ENCODE peak calls at places on chromosomes 1 and 21, in eight cellular contexts. E is mucosa of descending colon, O is testis, Q is heart right ventricle, H is gastrocnemius medialis, C is kidney epithelial cell, T is fibroblast of mammary gland, I is IMR-90. A is an unnamed sample.

GRCh38 chr1:119940697-119941096 is 44.4 kb upstream of the ADAM30 start:
- DNase-seq in C (no peak), Q (no peak), E (no peak), O (no peak), I (no peak), T (no peak), H (no peak), A (no peak)

GRCh38 chr1:158458263-158458662 is 3.4 kb upstream of the OR10K1 start:
- DNase-seq in T (no peak), O (no peak), E (no peak), Q (no peak), H (no peak), I (no peak), C (no peak), A (no peak)

GRCh38 chr1:9234223-9235122 is at the start of gene H6PD:
- DNase-seq in T (peak; percentile 76), C (no peak), H (peak; percentile 85), E (peak; percentile 88), Q (peak; percentile 91), O (peak; percentile 86), I (peak; percentile 75), A (peak; percentile 92)

GRCh38 chr1:64282353-64282752 is 78.9 kb downstream of the UBE2U start:
- DNase-seq in C (no peak), O (no peak), T (no peak), I (no peak), H (no peak), Q (peak; percentile 16), E (no peak), A (no peak)

GRCh38 chr1:94321662-94322061 is 84.3 kb upstream of the ARHGAP29 start:
- DNase-seq in E (no peak), I (no peak), C (no peak), Q (no peak), H (no peak), T (no peak), O (no peak), A (no peak)

GRCh38 chr1:36913523-36914060 is 120.7 kb downstream of the GRIK3 start:
- DNase-seq in H (no peak), E (no peak), I (no peak), T (no peak), C (no peak), Q (no peak), O (no peak), A (no peak)

GRCh38 chr1:163561570-163562295 is 240.0 kb downstream of the NUF2 start:
- DNase-seq in I (no peak), O (no peak), Q (no peak), C (no peak), T (peak; percentile 40), H (no peak), E (peak; percentile 16), A (no peak)

GRCh38 chr1:201366696-201367095 is 10.8 kb downstream of the TNNT2 start:
- DNase-seq in E (no peak), H (no peak), I (no peak), C (no peak), O (no peak), T (no peak), Q (no peak), A (no peak)

GRCh38 chr1:114833421-114833820 is 21.2 kb upstream of the SYCP1 start:
- DNase-seq in I (peak; percentile 24), C (no peak), O (no peak), E (no peak), H (no peak), Q (no peak), T (peak; percentile 35), A (no peak)

GRCh38 chr1:32764826-32765545 is 52.2 kb downstream of the YARS1 start:
- DNase-seq in C (no peak), E (no peak), I (no peak), O (no peak), Q (no peak), T (no peak), H (no peak), A (no peak)

GRCh38 chr1:225554216-225554812 is 98.6 kb downstream of the ENAH start:
- DNase-seq in E (no peak), H (no peak), I (peak; percentile 44), C (no peak), T (peak; percentile 52), Q (no peak), O (no peak), A (no peak)

GRCh38 chr21:33642896-33643657 is 776 bp downstream of the ITSN1 start:
- DNase-seq in E (peak; percentile 51), Q (peak; percentile 46), C (no peak), I (peak; percentile 36), T (peak; percentile 26), H (no peak), O (peak; percentile 41), A (peak; percentile 30)

GRCh38 chr1:157415661-157416060 is 136.7 kb downstream of the FCRL5 start:
- DNase-seq in I (no peak), T (no peak), C (no peak), H (no peak), E (no peak), O (no peak), Q (no peak), A (no peak)

GRCh38 chr21:43731891-43732711 is 13.2 kb downstream of the PDXK start:
- DNase-seq in C (no peak), Q (no peak), T (peak; percentile 77), E (no peak), O (no peak), H (no peak), I (no peak), A (no peak)

GRCh38 chr21:45887121-45887611 is 94.4 kb upstream of the COL6A1 start:
- DNase-seq in I (no peak), Q (peak; percentile 64), C (no peak), O (no peak), H (no peak), T (no peak), E (no peak), A (no peak)

GRCh38 chr1:115428676-115429075 is 90.6 kb upstream of the NGF start:
- DNase-seq in I (no peak), E (no peak), O (no peak), Q (no peak), H (no peak), C (no peak), T (peak; percentile 65), A (no peak)

GRCh38 chr1:217522280-217522679 is 108.6 kb downstream of the GPATCH2 start:
- DNase-seq in C (no peak), T (no peak), O (no peak), H (no peak), E (no peak), Q (no peak), I (no peak), A (no peak)
- TF ChIP-seq CTCF in C (no peak), T (no peak), O (no peak), H (no peak), E (no peak), Q (peak; percentile 35), I (no peak), A (no peak)

DNA sequence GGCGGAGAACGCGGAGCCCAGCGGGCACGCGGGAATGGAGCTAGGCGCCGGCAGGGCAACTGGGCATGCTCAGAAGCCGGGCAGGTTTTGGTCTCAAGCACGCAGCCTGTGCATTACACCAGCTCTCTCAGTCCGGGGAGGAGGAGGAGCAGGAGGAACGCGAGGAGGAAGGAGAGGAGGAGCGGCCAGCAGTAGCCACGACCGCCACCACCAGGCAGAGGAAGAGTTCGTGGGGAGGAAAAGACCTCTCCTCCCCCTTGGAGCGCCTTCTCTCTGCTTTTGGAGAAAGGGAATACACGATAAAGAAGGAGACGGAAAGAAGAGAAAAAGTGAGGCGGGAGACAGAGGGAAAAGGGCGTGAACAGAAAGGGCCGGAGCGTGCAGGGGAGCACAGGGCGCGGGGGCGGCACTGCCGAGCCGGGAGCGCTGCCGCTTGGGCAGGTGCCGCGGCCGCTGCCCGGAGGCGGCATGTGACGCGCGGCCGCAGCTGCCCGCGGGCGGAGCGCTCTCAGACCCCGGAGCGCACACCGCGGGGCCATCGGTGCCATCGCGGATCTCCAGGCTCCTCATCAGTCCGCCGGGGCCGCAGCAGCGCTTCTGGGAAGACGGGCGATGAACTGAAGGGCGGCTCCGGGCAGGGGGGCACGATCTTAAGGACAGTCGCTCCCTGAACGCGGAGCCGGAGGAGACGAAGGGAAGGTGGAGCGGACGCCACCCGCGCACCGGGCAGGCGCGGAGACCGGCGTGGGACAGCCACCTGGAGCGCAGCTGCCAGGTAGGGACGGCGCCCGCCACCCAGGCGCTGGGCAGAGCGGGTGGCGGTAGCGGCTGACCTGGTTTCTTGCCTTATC is at the start of gene CHRM3:
- DNase-seq in C (no peak), Q (no peak), I (no peak), E (peak; percentile 86), O (peak; percentile 86), T (no peak), H (no peak), A (peak; percentile 20)
- TF ChIP-seq CTCF in C (peak; percentile 49), Q (no peak), I (no peak), E (no peak), O (no peak), T (no peak), H (no peak), A (no peak)

DNA sequence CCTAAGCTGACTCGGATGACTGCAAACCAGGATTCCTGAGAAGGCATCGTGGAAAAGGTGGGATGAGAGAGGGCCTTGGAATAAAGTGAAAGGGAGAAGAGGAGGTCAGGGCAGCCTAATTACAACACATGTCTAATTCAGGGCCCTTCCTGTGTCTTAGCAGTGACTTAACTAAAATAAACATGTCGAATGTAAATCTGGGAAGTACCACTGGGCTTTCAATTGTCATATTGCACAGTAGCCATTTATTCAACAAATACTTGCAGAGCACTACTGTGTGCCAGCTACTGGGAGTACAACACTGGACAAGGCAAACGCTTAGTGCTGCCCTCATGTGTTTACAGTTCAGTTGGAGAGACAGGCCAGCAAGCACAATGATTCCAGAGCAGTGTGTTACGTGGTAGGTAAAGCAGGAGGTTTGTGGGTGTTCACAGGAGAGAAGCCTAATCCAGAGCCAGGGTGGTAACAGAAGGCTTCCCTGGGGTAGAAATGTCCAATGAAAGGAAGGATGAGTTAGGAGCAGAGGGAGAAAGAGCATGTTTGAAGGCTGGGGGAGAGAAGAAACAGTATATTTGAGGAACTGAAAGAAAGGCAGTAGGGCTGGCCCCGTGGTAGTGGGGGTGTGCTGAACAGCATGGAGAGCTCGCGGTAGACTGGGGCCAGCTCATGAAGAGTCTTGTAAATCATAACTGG is 38.0 kb upstream of the RASAL2 start:
- DNase-seq in T (peak; percentile 37), O (no peak), I (peak; percentile 25), H (peak; percentile 18), C (no peak), Q (no peak), E (peak; percentile 41), A (no peak)
- TF ChIP-seq CTCF in T (peak; percentile 10), O (no peak), I (peak; percentile 8), H (peak; percentile 35), C (peak; percentile 24), Q (peak; percentile 41), E (no peak), A (no peak)

DNA sequence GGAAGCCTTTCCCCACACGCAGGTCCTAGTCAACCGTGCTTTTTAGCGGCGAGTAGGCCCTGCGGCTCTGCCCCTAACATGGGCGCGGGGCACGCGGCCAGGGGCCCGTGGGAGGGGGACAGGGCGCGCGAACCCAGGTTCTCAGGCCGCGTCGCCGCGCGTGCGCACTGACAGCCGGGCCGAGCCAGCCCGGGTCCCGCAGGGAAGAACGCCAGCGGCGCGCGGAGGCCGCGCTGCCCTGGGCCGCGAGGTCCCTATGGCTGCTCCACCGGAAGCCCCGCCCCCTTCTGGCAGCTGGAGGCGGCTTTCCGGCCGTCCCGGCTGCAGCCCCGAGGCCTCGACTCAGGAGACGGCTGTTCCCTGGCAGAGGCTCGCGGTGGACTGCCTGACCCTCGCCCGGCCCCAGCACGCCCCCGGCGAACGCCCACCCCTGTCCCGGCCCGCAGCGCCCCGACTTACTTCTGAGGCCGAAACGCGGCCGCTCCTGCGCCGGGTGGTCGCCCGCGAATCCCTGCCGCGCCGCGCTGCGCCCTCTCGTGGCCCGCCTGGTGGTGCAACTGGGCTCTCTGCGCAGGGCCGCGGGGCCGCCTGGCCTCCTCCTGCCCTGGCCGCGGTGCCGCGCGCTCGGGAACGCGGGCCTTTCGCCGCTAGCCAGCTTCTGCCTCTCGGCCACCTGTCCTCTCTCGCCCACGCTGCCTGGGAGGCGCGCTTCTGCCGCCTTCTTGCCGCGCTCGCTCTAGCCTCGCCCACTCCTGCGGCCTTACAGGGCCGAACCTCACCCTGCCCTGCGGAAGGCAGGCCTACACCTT is 16.6 kb upstream of the RIPPLY3 start:
- DNase-seq in E (peak; percentile 91), O (peak; percentile 94), C (no peak), H (peak; percentile 92), T (peak; percentile 85), Q (peak; percentile 97), I (peak; percentile 90), A (peak; percentile 91)
- TF ChIP-seq CTCF in E (peak; percentile 73), O (peak; percentile 82), C (no peak), H (peak; percentile 75), T (no peak), Q (peak; percentile 98), I (peak; percentile 78), A (peak; percentile 89)

A was measured in tibial artery.